ENCODE peak calls at places on chromosomes 7 and 10, in ten cellular contexts. One of them, this sample, is unnamed.

GRCh38 chr7:22269057-22269456 is 87.9 kb downstream of the RAPGEF5 start:
- DNase-seq in colonic mucosa: no peak
- DNase-seq in IMR-90: no peak
- DNase-seq in HCT116: no peak
- DNase-seq in left ventricle myocardium inferior: no peak
- DNase-seq in stomach: no peak
- DNase-seq in body of pancreas: no peak
- DNase-seq in uterus: no peak
- DNase-seq in cardiac muscle cell: no peak
- DNase-seq in right lobe of liver: no peak
- DNase-seq in this sample: no peak

GRCh38 chr7:7178081-7178480 is 4.3 kb upstream of the C1GALT1 start:
- DNase-seq in HCT116: no peak
- DNase-seq in uterus: no peak
- DNase-seq in cardiac muscle cell: no peak
- DNase-seq in right lobe of liver: no peak
- DNase-seq in body of pancreas: no peak
- DNase-seq in colonic mucosa: no peak
- DNase-seq in IMR-90: no peak
- DNase-seq in left ventricle myocardium inferior: no peak
- DNase-seq in stomach: no peak
- DNase-seq in this sample: no peak

GRCh38 chr7:26627871-26628270 is 236.5 kb downstream of the SKAP2 start:
- DNase-seq in uterus: no peak
- DNase-seq in cardiac muscle cell: no peak
- DNase-seq in left ventricle myocardium inferior: no peak
- DNase-seq in right lobe of liver: no peak
- DNase-seq in colonic mucosa: no peak
- DNase-seq in body of pancreas: no peak
- DNase-seq in stomach: no peak
- DNase-seq in HCT116: no peak
- DNase-seq in IMR-90: no peak
- DNase-seq in this sample: no peak

GRCh38 chr10:87105725-87106124 is 10.7 kb downstream of the SHLD2 start:
- DNase-seq in HCT116: no peak
- DNase-seq in stomach: no peak
- DNase-seq in colonic mucosa: no peak
- DNase-seq in cardiac muscle cell: no peak
- DNase-seq in left ventricle myocardium inferior: no peak
- DNase-seq in IMR-90: no peak
- DNase-seq in body of pancreas: no peak
- DNase-seq in uterus: no peak
- DNase-seq in right lobe of liver: no peak
- DNase-seq in this sample: no peak

GRCh38 chr10:93542358-93542791 is 24.1 kb upstream of the FFAR4 start:
- DNase-seq in IMR-90: peak
- DNase-seq in colonic mucosa: peak
- DNase-seq in right lobe of liver: peak
- DNase-seq in stomach: peak
- DNase-seq in HCT116: no peak
- DNase-seq in body of pancreas: peak
- DNase-seq in left ventricle myocardium inferior: peak
- DNase-seq in uterus: no peak
- DNase-seq in cardiac muscle cell: peak
- DNase-seq in this sample: no peak

GRCh38 chr7:36318116-36318515 is 71.5 kb upstream of the ANLN start:
- DNase-seq in IMR-90: no peak
- DNase-seq in body of pancreas: no peak
- DNase-seq in cardiac muscle cell: no peak
- DNase-seq in right lobe of liver: no peak
- DNase-seq in colonic mucosa: no peak
- DNase-seq in stomach: no peak
- DNase-seq in uterus: no peak
- DNase-seq in HCT116: no peak
- DNase-seq in left ventricle myocardium inferior: no peak
- DNase-seq in this sample: no peak

GRCh38 chr7:122902751-122903495 is 16.7 kb upstream of the CADPS2 start:
- DNase-seq in left ventricle myocardium inferior: no peak
- DNase-seq in IMR-90: no peak
- DNase-seq in right lobe of liver: no peak
- DNase-seq in uterus: no peak
- DNase-seq in cardiac muscle cell: no peak
- DNase-seq in colonic mucosa: no peak
- DNase-seq in body of pancreas: no peak
- DNase-seq in stomach: no peak
- DNase-seq in HCT116: no peak
- DNase-seq in this sample: no peak

GRCh38 chr10:93462881-93463280 is 19.3 kb downstream of the MYOF start:
- DNase-seq in uterus: peak
- DNase-seq in right lobe of liver: no peak
- DNase-seq in HCT116: no peak
- DNase-seq in stomach: no peak
- DNase-seq in IMR-90: peak
- DNase-seq in colonic mucosa: no peak
- DNase-seq in left ventricle myocardium inferior: no peak
- DNase-seq in body of pancreas: peak
- DNase-seq in cardiac muscle cell: no peak
- DNase-seq in this sample: no peak

GRCh38 chr7:372546-372938 is 82.6 kb downstream of the FOXL3 start:
- DNase-seq in body of pancreas: no peak
- DNase-seq in IMR-90: no peak
- DNase-seq in HCT116: no peak
- DNase-seq in uterus: peak
- DNase-seq in left ventricle myocardium inferior: peak
- DNase-seq in colonic mucosa: no peak
- DNase-seq in stomach: no peak
- DNase-seq in cardiac muscle cell: no peak
- DNase-seq in right lobe of liver: peak
- DNase-seq in this sample: peak

GRCh38 chr7:50657341-50657873 is 92.2 kb upstream of the DDC start:
- DNase-seq in uterus: peak
- DNase-seq in IMR-90: peak
- DNase-seq in left ventricle myocardium inferior: peak
- DNase-seq in cardiac muscle cell: no peak
- DNase-seq in right lobe of liver: no peak
- DNase-seq in colonic mucosa: peak
- DNase-seq in body of pancreas: peak
- DNase-seq in HCT116: no peak
- DNase-seq in stomach: no peak
- DNase-seq in this sample: no peak

GRCh38 chr10:29472268-29473086 is 162.3 kb downstream of the SVIL start:
- DNase-seq in HCT116: no peak
- DNase-seq in right lobe of liver: no peak
- DNase-seq in uterus: no peak
- DNase-seq in left ventricle myocardium inferior: no peak
- DNase-seq in colonic mucosa: no peak
- DNase-seq in cardiac muscle cell: no peak
- DNase-seq in body of pancreas: no peak
- DNase-seq in IMR-90: no peak
- DNase-seq in stomach: no peak
- DNase-seq in this sample: no peak
- H3K27ac ChIP-seq in HCT116: no peak
- H3K27ac ChIP-seq in right lobe of liver: no peak
- H3K27ac ChIP-seq in uterus: peak
- H3K27ac ChIP-seq in left ventricle myocardium inferior: peak
- H3K27ac ChIP-seq in colonic mucosa: no peak
- H3K27ac ChIP-seq in cardiac muscle cell: peak
- H3K27ac ChIP-seq in body of pancreas: peak
- H3K27ac ChIP-seq in IMR-90: no peak
- H3K27ac ChIP-seq in stomach: no peak
- H3K27ac ChIP-seq in this sample: no peak

GRCh38 chr10:3231951-3232730 is 59.6 kb upstream of the PITRM1 start:
- DNase-seq in left ventricle myocardium inferior: no peak
- DNase-seq in stomach: no peak
- DNase-seq in HCT116: no peak
- DNase-seq in IMR-90: peak
- DNase-seq in colonic mucosa: no peak
- DNase-seq in right lobe of liver: no peak
- DNase-seq in body of pancreas: no peak
- DNase-seq in uterus: no peak
- DNase-seq in cardiac muscle cell: no peak
- DNase-seq in this sample: no peak
- TF ChIP-seq CTCF in left ventricle myocardium inferior: no peak
- TF ChIP-seq CTCF in stomach: no peak
- TF ChIP-seq CTCF in HCT116: no peak
- TF ChIP-seq CTCF in IMR-90: peak
- TF ChIP-seq CTCF in colonic mucosa: no peak
- TF ChIP-seq CTCF in right lobe of liver: no peak
- TF ChIP-seq CTCF in body of pancreas: no peak
- TF ChIP-seq CTCF in uterus: no peak
- TF ChIP-seq CTCF in cardiac muscle cell: peak
- TF ChIP-seq CTCF in this sample: no peak

DNA sequence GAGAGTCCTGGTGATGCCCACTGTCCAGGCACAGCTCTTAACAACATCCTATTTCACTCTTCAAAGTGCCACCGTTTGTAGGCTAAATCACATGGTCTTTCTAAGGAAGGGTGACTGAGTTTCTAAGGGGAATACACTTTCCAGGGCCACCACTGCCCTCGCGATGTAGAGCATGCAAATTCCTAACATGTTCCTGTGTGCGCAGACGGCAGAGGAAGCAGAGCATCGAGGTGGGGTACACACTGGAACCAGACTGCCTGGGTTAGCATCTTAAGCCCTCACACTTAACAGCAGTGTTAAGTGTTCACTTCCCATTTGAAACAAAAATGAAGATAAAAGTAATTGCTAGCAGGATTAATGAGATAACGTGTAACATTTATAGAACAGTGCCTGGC is 3.0 kb downstream of the VOPP1 start:
- DNase-seq in colonic mucosa: no peak
- DNase-seq in HCT116: no peak
- DNase-seq in uterus: no peak
- DNase-seq in left ventricle myocardium inferior: no peak
- DNase-seq in stomach: no peak
- DNase-seq in body of pancreas: no peak
- DNase-seq in IMR-90: no peak
- DNase-seq in cardiac muscle cell: no peak
- DNase-seq in right lobe of liver: no peak
- DNase-seq in this sample: no peak
- H3K4me3 ChIP-seq in colonic mucosa: no peak
- H3K4me3 ChIP-seq in HCT116: no peak
- H3K4me3 ChIP-seq in uterus: no peak
- H3K4me3 ChIP-seq in left ventricle myocardium inferior: no peak
- H3K4me3 ChIP-seq in stomach: no peak
- H3K4me3 ChIP-seq in body of pancreas: no peak
- H3K4me3 ChIP-seq in IMR-90: no peak
- H3K4me3 ChIP-seq in cardiac muscle cell: no peak
- H3K4me3 ChIP-seq in right lobe of liver: no peak
- H3K4me3 ChIP-seq in this sample: no peak

DNA sequence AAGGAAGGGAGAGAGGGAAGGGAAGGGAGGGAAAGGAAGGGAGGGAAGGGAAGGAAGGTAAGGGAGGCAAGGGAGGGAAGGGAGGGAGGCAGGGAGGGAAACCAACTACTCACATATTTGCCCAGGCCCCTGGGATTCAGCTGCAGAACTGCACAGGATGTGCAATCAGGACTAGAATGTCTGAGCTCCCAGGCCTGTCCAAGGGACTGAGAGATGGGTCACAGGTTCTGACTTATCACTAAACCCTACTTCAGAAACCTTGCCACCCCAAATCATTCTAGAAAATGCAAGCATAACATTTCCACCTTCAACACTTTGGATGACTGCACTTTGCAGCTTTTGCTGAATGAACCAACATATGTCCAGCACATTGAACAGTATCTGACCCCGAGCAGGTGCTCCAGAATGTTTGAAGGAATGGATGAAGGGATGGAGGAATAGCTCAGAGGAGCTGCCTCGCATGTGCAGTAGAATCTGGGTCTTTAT is 245.3 kb downstream of the KCNMA1 start:
- DNase-seq in colonic mucosa: no peak
- DNase-seq in body of pancreas: no peak
- DNase-seq in left ventricle myocardium inferior: no peak
- DNase-seq in IMR-90: peak
- DNase-seq in stomach: no peak
- DNase-seq in cardiac muscle cell: no peak
- DNase-seq in uterus: peak
- DNase-seq in HCT116: no peak
- DNase-seq in right lobe of liver: no peak
- DNase-seq in this sample: no peak
- H3K27ac ChIP-seq in colonic mucosa: no peak
- H3K27ac ChIP-seq in body of pancreas: no peak
- H3K27ac ChIP-seq in left ventricle myocardium inferior: no peak
- H3K27ac ChIP-seq in IMR-90: peak
- H3K27ac ChIP-seq in stomach: no peak
- H3K27ac ChIP-seq in cardiac muscle cell: no peak
- H3K27ac ChIP-seq in uterus: peak
- H3K27ac ChIP-seq in HCT116: no peak
- H3K27ac ChIP-seq in right lobe of liver: no peak
- H3K27ac ChIP-seq in this sample: peak

DNA sequence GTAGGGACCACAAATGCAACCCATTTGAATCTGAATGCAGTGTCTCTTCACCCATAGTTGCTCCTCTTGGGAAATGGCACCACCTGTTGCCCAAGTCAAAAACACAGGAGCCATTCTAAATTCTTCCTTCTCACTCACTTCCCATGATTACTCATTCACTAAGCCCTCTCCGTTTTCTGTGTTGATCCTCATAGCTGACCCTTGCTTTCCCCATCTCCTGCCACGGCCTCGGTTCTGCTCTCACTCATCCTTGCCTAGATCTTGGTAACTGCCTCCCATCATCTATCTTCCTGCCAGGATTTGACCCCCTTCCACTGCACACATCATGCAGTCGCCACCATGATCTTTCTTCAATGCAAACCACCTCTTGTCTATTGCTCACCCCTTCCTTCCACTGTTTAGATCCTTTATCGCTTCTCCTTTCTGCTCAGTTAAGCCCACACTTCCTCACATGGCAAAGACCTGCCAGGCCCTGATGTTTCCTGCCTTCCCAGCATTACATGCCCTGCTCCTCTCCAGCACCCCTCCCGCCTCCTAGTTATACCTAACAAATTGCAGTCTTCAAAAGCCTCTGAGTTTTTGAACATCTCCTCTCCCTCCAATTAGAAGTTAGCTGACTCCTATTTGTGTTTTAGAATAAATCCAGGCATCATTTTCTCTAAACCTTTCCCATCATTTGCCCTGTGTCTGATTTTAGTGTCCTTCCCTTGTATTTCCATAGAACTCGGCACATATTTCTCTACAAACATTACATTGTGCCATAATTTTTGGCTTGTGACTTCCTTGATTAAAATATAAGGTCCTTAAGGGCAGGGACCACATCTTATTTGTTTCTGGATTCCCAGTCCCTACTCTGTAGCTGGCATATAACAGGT is 19.2 kb upstream of the CPN1 start:
- DNase-seq in left ventricle myocardium inferior: no peak
- DNase-seq in body of pancreas: no peak
- DNase-seq in right lobe of liver: peak
- DNase-seq in uterus: no peak
- DNase-seq in IMR-90: peak
- DNase-seq in colonic mucosa: no peak
- DNase-seq in HCT116: peak
- DNase-seq in stomach: no peak
- DNase-seq in cardiac muscle cell: no peak
- DNase-seq in this sample: no peak
- TF ChIP-seq CTCF in left ventricle myocardium inferior: no peak
- TF ChIP-seq CTCF in body of pancreas: no peak
- TF ChIP-seq CTCF in right lobe of liver: no peak
- TF ChIP-seq CTCF in uterus: no peak
- TF ChIP-seq CTCF in IMR-90: peak
- TF ChIP-seq CTCF in colonic mucosa: no peak
- TF ChIP-seq CTCF in HCT116: peak
- TF ChIP-seq CTCF in stomach: no peak
- TF ChIP-seq CTCF in cardiac muscle cell: peak
- TF ChIP-seq CTCF in this sample: no peak

GRCh38 chr10:24902400-24902728 is 50.0 kb downstream of the PRTFDC1 start:
- DNase-seq in colonic mucosa: no peak
- DNase-seq in body of pancreas: no peak
- DNase-seq in HCT116: no peak
- DNase-seq in left ventricle myocardium inferior: no peak
- DNase-seq in uterus: no peak
- DNase-seq in right lobe of liver: no peak
- DNase-seq in stomach: no peak
- DNase-seq in cardiac muscle cell: no peak
- DNase-seq in IMR-90: no peak
- DNase-seq in this sample: no peak
- H3K4me3 ChIP-seq in colonic mucosa: no peak
- H3K4me3 ChIP-seq in body of pancreas: no peak
- H3K4me3 ChIP-seq in HCT116: peak
- H3K4me3 ChIP-seq in left ventricle myocardium inferior: no peak
- H3K4me3 ChIP-seq in uterus: no peak
- H3K4me3 ChIP-seq in right lobe of liver: no peak
- H3K4me3 ChIP-seq in stomach: no peak
- H3K4me3 ChIP-seq in cardiac muscle cell: no peak
- H3K4me3 ChIP-seq in IMR-90: no peak
- H3K4me3 ChIP-seq in this sample: no peak

This sample was measured in dorsolateral prefrontal cortex.